ENCODE peak calls at places on chromosomes 7 and 10, in six cellular contexts. One of them, this sample, is unnamed.

GRCh38 chr10:117240730-117241529 is at the start of gene SLC18A2:
- DNase-seq in activated T-cell treated with anti-CD3 and anti-CD28 coated beads, Interleukin-2, amount 50 U/mL, for 1 hour: no peak
- DNase-seq in NCI-H82: no peak
- DNase-seq in C1 segment of cervical spinal cord: no peak
- DNase-seq in osteocyte: no peak
- DNase-seq in NCI-H1092: no peak
- DNase-seq in this sample: no peak

GRCh38 chr7:40584667-40585433 is 450.0 kb downstream of the SUGCT start:
- DNase-seq in NCI-H82: no peak
- DNase-seq in activated T-cell treated with anti-CD3 and anti-CD28 coated beads, Interleukin-2, amount 50 U/mL, for 1 hour: no peak
- DNase-seq in NCI-H1092: no peak
- DNase-seq in C1 segment of cervical spinal cord: no peak
- DNase-seq in osteocyte: no peak
- DNase-seq in this sample: no peak

GRCh38 chr7:125173571-125173970 is 243.9 kb upstream of the POT1 start:
- DNase-seq in NCI-H1092: no peak
- DNase-seq in osteocyte: no peak
- DNase-seq in activated T-cell treated with anti-CD3 and anti-CD28 coated beads, Interleukin-2, amount 50 U/mL, for 1 hour: no peak
- DNase-seq in C1 segment of cervical spinal cord: no peak
- DNase-seq in NCI-H82: no peak
- DNase-seq in this sample: no peak

GRCh38 chr7:83149466-83149865 is 13.2 kb downstream of the PCLO start:
- DNase-seq in activated T-cell treated with anti-CD3 and anti-CD28 coated beads, Interleukin-2, amount 50 U/mL, for 1 hour: no peak
- DNase-seq in NCI-H82: no peak
- DNase-seq in osteocyte: no peak
- DNase-seq in NCI-H1092: no peak
- DNase-seq in C1 segment of cervical spinal cord: no peak
- DNase-seq in this sample: no peak

GRCh38 chr7:17907014-17907413 is 33.3 kb downstream of the SNX13 start:
- DNase-seq in C1 segment of cervical spinal cord: no peak
- DNase-seq in NCI-H1092: no peak
- DNase-seq in activated T-cell treated with anti-CD3 and anti-CD28 coated beads, Interleukin-2, amount 50 U/mL, for 1 hour: no peak
- DNase-seq in NCI-H82: no peak
- DNase-seq in osteocyte: no peak
- DNase-seq in this sample: no peak

GRCh38 chr7:68364871-68365625 is 1233.2 kb upstream of the AUTS2 start:
- DNase-seq in NCI-H82: no peak
- DNase-seq in osteocyte: no peak
- DNase-seq in C1 segment of cervical spinal cord: no peak
- DNase-seq in NCI-H1092: no peak
- DNase-seq in activated T-cell treated with anti-CD3 and anti-CD28 coated beads, Interleukin-2, amount 50 U/mL, for 1 hour: no peak
- DNase-seq in this sample: no peak

GRCh38 chr7:32142649-32143048 is 72.4 kb upstream of the PDE1C start:
- DNase-seq in C1 segment of cervical spinal cord: no peak
- DNase-seq in NCI-H82: no peak
- DNase-seq in osteocyte: no peak
- DNase-seq in NCI-H1092: no peak
- DNase-seq in activated T-cell treated with anti-CD3 and anti-CD28 coated beads, Interleukin-2, amount 50 U/mL, for 1 hour: no peak
- DNase-seq in this sample: no peak

GRCh38 chr10:117174439-117175214 is 22.7 kb upstream of the KCNK18 start:
- DNase-seq in C1 segment of cervical spinal cord: peak
- DNase-seq in NCI-H1092: peak
- DNase-seq in NCI-H82: peak
- DNase-seq in osteocyte: peak
- DNase-seq in activated T-cell treated with anti-CD3 and anti-CD28 coated beads, Interleukin-2, amount 50 U/mL, for 1 hour: peak
- DNase-seq in this sample: peak

GRCh38 chr7:12244694-12245093 is 33.6 kb downstream of the TMEM106B start:
- DNase-seq in C1 segment of cervical spinal cord: no peak
- DNase-seq in NCI-H1092: no peak
- DNase-seq in NCI-H82: no peak
- DNase-seq in osteocyte: no peak
- DNase-seq in activated T-cell treated with anti-CD3 and anti-CD28 coated beads, Interleukin-2, amount 50 U/mL, for 1 hour: no peak
- DNase-seq in this sample: no peak

GRCh38 chr7:155998328-155998691 is 186.0 kb upstream of the SHH start:
- DNase-seq in osteocyte: peak
- DNase-seq in C1 segment of cervical spinal cord: no peak
- DNase-seq in NCI-H1092: no peak
- DNase-seq in NCI-H82: no peak
- DNase-seq in activated T-cell treated with anti-CD3 and anti-CD28 coated beads, Interleukin-2, amount 50 U/mL, for 1 hour: no peak
- DNase-seq in this sample: no peak

GRCh38 chr10:79192677-79193003 is 123.9 kb downstream of the ZMIZ1 start:
- DNase-seq in NCI-H1092: no peak
- DNase-seq in NCI-H82: no peak
- DNase-seq in C1 segment of cervical spinal cord: no peak
- DNase-seq in osteocyte: no peak
- DNase-seq in activated T-cell treated with anti-CD3 and anti-CD28 coated beads, Interleukin-2, amount 50 U/mL, for 1 hour: no peak
- DNase-seq in this sample: no peak

GRCh38 chr7:42208586-42208985 is 28.4 kb downstream of the GLI3 start:
- DNase-seq in NCI-H82: no peak
- DNase-seq in osteocyte: no peak
- DNase-seq in C1 segment of cervical spinal cord: no peak
- DNase-seq in NCI-H1092: no peak
- DNase-seq in activated T-cell treated with anti-CD3 and anti-CD28 coated beads, Interleukin-2, amount 50 U/mL, for 1 hour: no peak
- DNase-seq in this sample: no peak

GRCh38 chr7:50742401-50742800 is 40.3 kb downstream of the GRB10 start:
- DNase-seq in NCI-H82: no peak
- DNase-seq in osteocyte: no peak
- DNase-seq in C1 segment of cervical spinal cord: no peak
- DNase-seq in NCI-H1092: no peak
- DNase-seq in activated T-cell treated with anti-CD3 and anti-CD28 coated beads, Interleukin-2, amount 50 U/mL, for 1 hour: no peak
- DNase-seq in this sample: no peak

GRCh38 chr7:91694221-91694856 is 186.2 kb downstream of the MTERF1 start:
- DNase-seq in activated T-cell treated with anti-CD3 and anti-CD28 coated beads, Interleukin-2, amount 50 U/mL, for 1 hour: no peak
- DNase-seq in NCI-H82: no peak
- DNase-seq in osteocyte: no peak
- DNase-seq in C1 segment of cervical spinal cord: no peak
- DNase-seq in NCI-H1092: no peak
- DNase-seq in this sample: no peak

GRCh38 chr10:68096913-68097509 is 12.3 kb upstream of the MYPN start:
- DNase-seq in NCI-H1092: no peak
- DNase-seq in C1 segment of cervical spinal cord: peak
- DNase-seq in osteocyte: no peak
- DNase-seq in activated T-cell treated with anti-CD3 and anti-CD28 coated beads, Interleukin-2, amount 50 U/mL, for 1 hour: no peak
- DNase-seq in NCI-H82: peak
- DNase-seq in this sample: no peak

GRCh38 chr7:127690806-127691205 is 38.8 kb downstream of the SND1 start:
- DNase-seq in NCI-H1092: no peak
- DNase-seq in C1 segment of cervical spinal cord: no peak
- DNase-seq in NCI-H82: peak
- DNase-seq in osteocyte: no peak
- DNase-seq in activated T-cell treated with anti-CD3 and anti-CD28 coated beads, Interleukin-2, amount 50 U/mL, for 1 hour: no peak
- DNase-seq in this sample: no peak